ENCODE peak calls at places on chromosomes 1 and 21, in eight cellular contexts. O, N, S, M, Z, C, A and K are unnamed samples.
A peak's percentile ranks its signal among the peaks of the same experiment; 100 is the strongest.

GRCh38 chr1:76891931-76892330 is 24.7 kb downstream of the ST6GALNAC5 start:
- DNase-seq in S (no peak), A (no peak), C (no peak), M (no peak), O (no peak), Z (no peak), N (no peak), K (no peak)

GRCh38 chr1:222798111-222798510 is 16.7 kb upstream of the DISP1 start:
- DNase-seq in S (no peak), Z (no peak), O (no peak), N (no peak), C (no peak), M (no peak), A (no peak), K (peak; percentile 96)

GRCh38 chr21:35796834-35797233 is 263.5 kb downstream of the SETD4 start:
- DNase-seq in M (no peak), A (no peak), Z (no peak), C (no peak), S (no peak), N (no peak), O (no peak), K (no peak)

GRCh38 chr21:29135481-29135880 is 5.0 kb downstream of the MAP3K7CL start:
- DNase-seq in Z (no peak), N (no peak), S (no peak), O (no peak), A (no peak), C (no peak), M (no peak), K (no peak)

GRCh38 chr1:93638307-93638847 is 43.3 kb downstream of the BCAR3 start:
- DNase-seq in C (no peak), S (peak; percentile 12), N (no peak), O (no peak), M (peak; percentile 24), A (no peak), Z (no peak), K (no peak)

GRCh38 chr1:76218888-76219588 is 144.5 kb downstream of the ST6GALNAC3 start:
- DNase-seq in A (no peak), O (no peak), C (no peak), M (no peak), Z (no peak), S (no peak), N (no peak), K (no peak)

GRCh38 chr1:20720631-20721051 is 2.8 kb upstream of the KIF17 start:
- DNase-seq in S (peak; percentile 42), O (peak; percentile 2), N (no peak), C (no peak), A (no peak), M (no peak), Z (peak; percentile 80), K (no peak)

GRCh38 chr1:86410879-86411278 is 13.1 kb upstream of the CLCA2 start:
- DNase-seq in C (no peak), Z (no peak), M (no peak), O (no peak), N (no peak), S (no peak), A (no peak), K (no peak)